ENCODE peak calls at places on chromosomes 16 and 17, in six cellular contexts. R is K562, M is A549, E is upper lobe of left lung, C is HepG2, W is GM12878. F is an unnamed sample. For H3K4me1, the result is how much of the 10 kb centered on the place peaks cover.

GRCh38 chr16:86991679-86992078 is 325.5 kb downstream of the C16orf95 start:
- ATAC-seq in R (no peak), W (no peak), M (no peak), E (no peak), C (no peak), F (no peak)

GRCh38 chr17:74274060-74274702 is at the start of gene DNAI2:
- ATAC-seq in C (no peak), R (no peak), W (no peak), E (no peak), M (peak), F (no peak)

GRCh38 chr16:29790949-29791844 is 646 bp downstream of the KIF22 start:
- ATAC-seq in M (peak), C (peak), W (peak), E (no peak), R (peak), F (peak)

GRCh38 chr17:30368896-30369720 is 9.6 kb upstream of the CPD start:
- ATAC-seq in C (peak), R (no peak), E (no peak), W (no peak), M (no peak), F (no peak)

GRCh38 chr16:86575754-86576557 is 2.4 kb upstream of the FOXL1 start:
- ATAC-seq in R (peak), M (peak), C (peak), W (peak), E (peak), F (peak)

GRCh38 chr17:75729351-75729750 is 8.1 kb downstream of the ITGB4 start:
- ATAC-seq in R (no peak), E (no peak), W (no peak), M (peak), C (peak), F (no peak)

GRCh38 chr16:81214745-81215166 is 23.7 kb upstream of the BCO1 start:
- ATAC-seq in M (peak), W (peak), R (peak), C (peak), E (no peak), F (no peak)

GRCh38 chr16:760498-761343 is at the start of gene MSLN:
- ATAC-seq in R (no peak), E (peak), C (peak), W (no peak), M (peak), F (no peak)

GRCh38 chr17:44646280-44646679 is 10.0 kb upstream of the MEIOC start:
- ATAC-seq in M (no peak), E (no peak), C (no peak), W (no peak), R (no peak), F (no peak)

GRCh38 chr17:73644145-73645049 is at the start of gene SDK2:
- ATAC-seq in C (peak), R (no peak), M (peak), E (no peak), W (no peak), F (no peak)

GRCh38 chr16:53773150-53773846 is 69.3 kb downstream of the FTO start:
- ATAC-seq in M (peak), R (peak), C (peak), W (peak), E (peak), F (peak)

GRCh38 chr17:28252436-28252835 is 66.6 kb upstream of the TMEM97 start:
- ATAC-seq in R (no peak), C (no peak), W (no peak), E (no peak), M (no peak), F (no peak)

GRCh38 chr17:76920364-76921139 is 52.3 kb downstream of the MGAT5B start:
- ATAC-seq in W (no peak), M (no peak), R (no peak), C (no peak), E (no peak), F (no peak)

GRCh38 chr17:17551361-17551760 is 40.1 kb downstream of the PEMT start:
- ATAC-seq in E (no peak), M (no peak), W (no peak), R (no peak), C (no peak), F (no peak)

GRCh38 chr16:66750279-66751134 is 902 bp downstream of the DYNC1LI2 start:
- ATAC-seq in E (no peak), M (peak), R (peak), W (peak), C (peak), F (no peak)

GRCh38 chr17:69141802-69142472 is at the start of gene ABCA6:
- ATAC-seq in E (no peak), W (no peak), C (peak), M (peak), R (peak), F (peak)

GRCh38 chr17:72370819-72371218 is 250.0 kb downstream of the SOX9 start:
- ATAC-seq in C (peak), E (peak), M (peak), R (peak), W (no peak), F (no peak)

GRCh38 chr17:61208301-61209098 is 191.1 kb upstream of the TBX2 start:
- ATAC-seq in R (no peak), E (peak), M (peak), C (peak), W (no peak), F (peak)

GRCh38 chr17:28327031-28327607 is 8.1 kb downstream of the TMEM97 start:
- ATAC-seq in E (no peak), W (peak), R (no peak), C (no peak), M (no peak), F (no peak)

GRCh38 chr17:36198831-36199465 is 2.4 kb upstream of the CCL3L1 start:
- ATAC-seq in W (peak), E (no peak), M (no peak), R (no peak), C (no peak), F (no peak)

GRCh38 chr16:46918400-46918799 is 34.2 kb downstream of the GPT2 start:
- ATAC-seq in E (no peak), C (peak), M (no peak), R (no peak), W (no peak), F (no peak)

GRCh38 chr16:10878644-10879498 is 1.9 kb downstream of the CIITA start:
- ATAC-seq in W (peak), R (no peak), E (peak), C (peak), M (peak), F (peak)

GRCh38 chr17:35892091-35892637 is 12.0 kb upstream of the CCL5 start:
- ATAC-seq in C (no peak), W (peak), M (peak), R (no peak), E (no peak), F (no peak)

GRCh38 chr16:2151188-2152091 is 3.0 kb downstream of the RAB26 start:
- ATAC-seq in C (no peak), E (no peak), M (no peak), R (no peak), W (no peak), F (no peak)
- TF ChIP-seq EP300 in C (no peak), E (no peak), M (no peak), R (no peak), W (no peak), F (no peak)

GRCh38 chr17:79609175-79609589 is 1.7 kb downstream of the RBFOX3 start:
- ATAC-seq in W (no peak), R (no peak), C (no peak), M (no peak), E (no peak), F (no peak)

GRCh38 chr17:79608729-79609039 is 2.2 kb downstream of the RBFOX3 start:
- ATAC-seq in C (no peak), M (no peak), R (no peak), E (no peak), W (no peak), F (no peak)

GRCh38 chr17:79609616-79610150 is 1.2 kb downstream of the RBFOX3 start:
- ATAC-seq in R (no peak), M (peak), C (no peak), E (no peak), W (no peak), F (no peak)

GRCh38 chr17:79607941-79608728 is 2.7 kb downstream of the RBFOX3 start:
- ATAC-seq in M (peak), R (peak), C (peak), E (no peak), W (peak), F (peak)

DNA sequence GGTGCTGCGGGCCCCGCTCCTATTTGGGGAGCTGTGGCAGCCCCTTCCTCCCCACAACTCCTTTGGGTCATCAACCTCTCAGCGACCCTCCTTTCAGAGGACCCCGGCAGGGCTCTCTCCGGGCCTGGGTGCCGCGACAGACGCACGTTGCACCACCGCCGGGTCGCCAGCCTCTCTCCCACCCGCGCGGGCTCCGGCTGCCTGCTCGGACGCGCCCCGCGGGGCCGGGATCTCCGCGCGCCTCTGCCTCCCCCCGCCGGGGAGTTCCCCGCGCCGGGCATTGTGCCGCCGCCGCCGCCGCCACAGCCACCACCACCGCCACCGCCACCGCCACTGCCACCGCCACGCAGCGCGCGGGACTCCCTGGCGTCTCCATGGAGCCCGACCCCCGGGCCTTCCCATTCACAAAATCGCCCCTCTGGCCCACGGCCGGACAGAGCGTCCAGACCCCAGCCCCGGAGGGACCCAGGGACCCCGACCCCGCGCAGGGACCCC is 653 bp downstream of the RBFOX3 start:
- ATAC-seq in E (no peak), R (no peak), W (no peak), C (no peak), M (no peak), F (no peak)
- H3K4me1 ChIP-seq in E (under half), R (under half), W (under half), C (under half), M (under half), F (under half)

GRCh38 chr17:81868674-81869220 is 2.4 kb downstream of the ARHGDIA start:
- ATAC-seq in R (peak), M (peak), C (peak), W (no peak), E (no peak), F (peak)

GRCh38 chr17:81869221-81870154 is 1.6 kb downstream of the ARHGDIA start:
- ATAC-seq in E (no peak), M (peak), R (peak), W (peak), C (peak), F (peak)

GRCh38 chr17:81870155-81870977 is 771 bp downstream of the ARHGDIA start:
- ATAC-seq in E (peak), R (no peak), M (peak), C (peak), W (peak), F (peak)

GRCh38 chr17:81870978-81871386 is at the start of gene ARHGDIA:
- ATAC-seq in C (peak), W (peak), M (no peak), R (peak), E (peak), F (peak)

GRCh38 chr17:81871387-81872120 is 417 bp upstream of the ARHGDIA start:
- ATAC-seq in R (peak), C (no peak), M (no peak), W (peak), E (peak), F (peak)
- TF ChIP-seq EP300 in R (no peak), C (no peak), M (no peak), W (no peak), E (no peak), F (no peak)

GRCh38 chr17:45787656-45788055 is 3.5 kb downstream of the CRHR1 start:
- ATAC-seq in R (no peak), E (no peak), M (no peak), C (no peak), W (no peak), F (no peak)
- H3K4me1 ChIP-seq in R (under half), E (under half), M (under half), C (under half), W (under half), F (under half)

DNA sequence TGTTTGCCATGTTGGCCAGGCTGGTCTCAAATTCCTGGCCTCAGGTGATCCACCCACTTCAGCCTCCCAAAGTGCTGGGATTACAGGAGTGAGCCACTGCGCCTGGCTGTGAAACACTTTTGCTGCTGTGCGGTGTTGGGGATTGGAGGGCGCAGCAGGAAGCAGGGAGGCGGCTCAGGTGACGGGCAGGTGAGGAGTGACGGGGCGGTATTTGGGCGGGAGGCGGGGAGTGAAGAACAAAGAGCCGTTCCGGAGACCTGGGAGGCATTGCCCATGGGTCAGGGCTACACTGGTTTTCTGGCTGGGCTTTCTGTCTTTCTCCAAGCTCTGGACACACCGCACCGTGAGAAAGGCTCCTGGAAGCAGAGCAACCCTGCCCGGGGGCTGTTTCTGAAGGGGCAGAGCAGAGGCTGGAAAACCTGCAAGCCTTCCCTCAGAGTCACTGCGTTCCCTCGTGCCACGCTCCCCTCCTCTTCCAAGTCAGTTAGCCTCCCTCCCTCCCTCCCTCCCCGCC is 22.1 kb downstream of the CRISPLD2 start:
- ATAC-seq in C (no peak), M (no peak), R (no peak), W (no peak), E (peak), F (no peak)
- TF ChIP-seq EP300 in C (no peak), M (no peak), R (no peak), W (no peak), E (no peak), F (no peak)

GRCh38 chr16:89317101-89317671 is 99.7 kb downstream of the ZNF778 start:
- ATAC-seq in W (no peak), M (no peak), R (no peak), C (no peak), E (no peak), F (no peak)
- H3K4me1 ChIP-seq in W (half or more), M (half or more), R (half or more), C (under half), E (half or more), F (under half)

GRCh38 chr17:8153957-8154607 is 1.9 kb upstream of the PER1 start:
- ATAC-seq in E (peak), R (peak), M (peak), W (no peak), C (no peak), F (peak)
- TF ChIP-seq EP300 in E (peak), R (no peak), M (peak), W (peak), C (no peak), F (peak)

GRCh38 chr16:21649196-21649595 is 3.2 kb downstream of the IGSF6 start:
- ATAC-seq in W (no peak), M (no peak), C (no peak), E (no peak), R (no peak), F (no peak)
- H3K4me1 ChIP-seq in W (under half), M (under half), C (under half), E (under half), R (under half), F (under half)

F was measured in gastroesophageal sphincter.